ENCODE peak calls at places on chromosomes 12 and 14, in five cellular contexts. L, O, Z, U and R are unnamed samples.

GRCh38 chr12:46303039-46303666 is 34.3 kb upstream of the SLC38A1 start:
- DNase-seq in L (peak), O (peak), Z (no peak), U (peak), R (peak)

GRCh38 chr12:88973998-88974397 is 378.3 kb downstream of the DUSP6 start:
- DNase-seq in L (no peak), O (no peak), Z (no peak), U (no peak), R (no peak)

GRCh38 chr12:26205946-26206345 is 10.6 kb downstream of the SSPN start:
- DNase-seq in L (no peak), O (no peak), Z (no peak), U (no peak), R (no peak)

GRCh38 chr12:25352078-25352918 is 101.6 kb upstream of the KRAS start:
- DNase-seq in L (no peak), O (no peak), Z (no peak), U (no peak), R (no peak)

GRCh38 chr14:63435838-63436237 is 107.3 kb downstream of the PPP2R5E start:
- DNase-seq in L (no peak), O (peak), Z (peak), U (no peak), R (peak)

GRCh38 chr12:65608319-65608916 is 215.9 kb upstream of the HMGA2 start:
- DNase-seq in L (no peak), O (no peak), Z (no peak), U (no peak), R (no peak)

GRCh38 chr14:53278602-53279506 is 125.7 kb upstream of the DDHD1 start:
- DNase-seq in L (peak), O (no peak), Z (peak), U (no peak), R (no peak)

GRCh38 chr12:74539765-74540526 is 2.3 kb downstream of the ATXN7L3B start:
- DNase-seq in L (no peak), O (no peak), Z (no peak), U (no peak), R (no peak)

GRCh38 chr14:26595922-26596721 is 1.7 kb downstream of the NOVA1 start:
- DNase-seq in L (no peak), O (no peak), Z (no peak), U (no peak), R (peak)

GRCh38 chr12:11877869-11878780 is 192.6 kb upstream of the BCL2L14 start:
- DNase-seq in L (no peak), O (no peak), Z (peak), U (peak), R (peak)

GRCh38 chr12:65781681-65782269 is 42.5 kb upstream of the HMGA2 start:
- DNase-seq in L (no peak), O (no peak), Z (no peak), U (no peak), R (no peak)

GRCh38 chr12:66594688-66595087 is 84.2 kb downstream of the GRIP1 start:
- DNase-seq in L (no peak), O (no peak), Z (no peak), U (no peak), R (no peak)

GRCh38 chr12:122399592-122400373 is 22.7 kb downstream of the CLIP1 start:
- DNase-seq in L (peak), O (peak), Z (peak), U (peak), R (peak)

GRCh38 chr12:14756331-14757143 is 46.7 kb downstream of the WBP11 start:
- DNase-seq in L (no peak), O (no peak), Z (no peak), U (peak), R (peak)

GRCh38 chr14:80213602-80214001 is 2.3 kb upstream of the DIO2 start:
- DNase-seq in L (peak), O (no peak), Z (no peak), U (peak), R (peak)

GRCh38 chr12:59938190-59938962 is 342.5 kb downstream of the SLC16A7 start:
- DNase-seq in L (peak), O (no peak), Z (no peak), U (no peak), R (no peak)

GRCh38 chr12:90621927-90622326 is 333.0 kb downstream of the CCER1 start:
- DNase-seq in L (no peak), O (no peak), Z (peak), U (no peak), R (no peak)

GRCh38 chr12:1815814-1816729 is 4.3 kb upstream of the LRTM2 start:
- DNase-seq in L (no peak), O (no peak), Z (no peak), U (no peak), R (peak)

GRCh38 chr12:51547606-51548005 is 43.4 kb upstream of the SCN8A start:
- DNase-seq in L (no peak), O (no peak), Z (no peak), U (no peak), R (no peak)

GRCh38 chr12:19239616-19240234 is 110.2 kb downstream of the PLEKHA5 start:
- DNase-seq in L (no peak), O (no peak), Z (no peak), U (no peak), R (no peak)

GRCh38 chr14:75578786-75579781 is 664 bp downstream of the FLVCR2 start:
- DNase-seq in L (no peak), O (peak), Z (no peak), U (peak), R (peak)